ENCODE peak calls at places on chromosome 16, in eight cellular contexts. A is stomach, D is pancreas, W is body of pancreas, F is breast epithelium, B is left ventricle myocardium inferior, Y is IMR-90, U is heart left ventricle. C is an unnamed sample. For H3K36me3, the result is how much of the 10 kb centered on the place peaks cover.

GRCh38 chr16:31334934-31335333 is 20.0 kb upstream of the ITGAX start:
- DNase-seq in D (no peak), F (no peak), W (no peak), U (no peak), A (no peak), B (no peak), Y (no peak), C (no peak)

GRCh38 chr16:80147021-80147680 is 393.6 kb upstream of the DYNLRB2 start:
- DNase-seq in W (no peak), F (no peak), D (no peak), B (no peak), A (no peak), Y (no peak), U (no peak), C (no peak)

GRCh38 chr16:21158208-21159110 is at the start of gene LDAF1:
- DNase-seq in B (peak), W (peak), A (peak), Y (peak), D (peak), U (peak), F (peak), C (peak)

GRCh38 chr16:81076566-81077076 is 417 bp downstream of the C16orf46 start:
- DNase-seq in U (peak), A (peak), D (peak), W (peak), Y (peak), F (peak), B (peak), C (peak)

GRCh38 chr16:19745286-19746018 is 27.4 kb downstream of the IQCK start:
- DNase-seq in D (no peak), Y (peak), A (no peak), U (no peak), B (no peak), W (no peak), F (no peak), C (no peak)

GRCh38 chr16:70490261-70490660 is 33.1 kb downstream of the COG4 start:
- DNase-seq in Y (peak), F (no peak), W (no peak), U (no peak), B (no peak), D (no peak), A (no peak), C (no peak)

GRCh38 chr16:72840591-72841381 is 207.1 kb downstream of the ZFHX3 start:
- DNase-seq in B (no peak), F (no peak), A (no peak), D (no peak), U (no peak), Y (peak), W (no peak), C (no peak)

GRCh38 chr16:66830422-66831404 is at the start of gene NAE1:
- DNase-seq in U (peak), A (peak), D (peak), Y (peak), F (peak), B (peak), W (peak), C (peak)

GRCh38 chr16:68823401-68823800 is 19.9 kb upstream of the TANGO6 start:
- DNase-seq in A (no peak), U (no peak), D (no peak), W (no peak), Y (peak), B (no peak), F (peak), C (no peak)

GRCh38 chr16:71626858-71627213 is 852 bp downstream of the MARVELD3 start:
- DNase-seq in U (no peak), B (no peak), D (peak), F (no peak), W (peak), A (peak), Y (no peak), C (peak)

GRCh38 chr16:80948886-80949502 is 57.7 kb downstream of the CMC2 start:
- DNase-seq in B (peak), W (no peak), Y (peak), A (no peak), D (no peak), F (no peak), U (no peak), C (peak)

GRCh38 chr16:727291-727977 is 528 bp downstream of the HAGHL start:
- DNase-seq in A (no peak), U (peak), F (no peak), Y (no peak), W (no peak), B (no peak), D (no peak), C (peak)

GRCh38 chr16:79047337-79047736 is 553.2 kb downstream of the MAF start:
- DNase-seq in Y (no peak), D (no peak), U (no peak), F (no peak), B (no peak), A (no peak), W (no peak), C (no peak)

GRCh38 chr16:1287982-1288670 is 21.3 kb upstream of the UBE2I start:
- DNase-seq in Y (peak), F (no peak), W (no peak), A (no peak), D (no peak), B (peak), U (peak), C (no peak)

GRCh38 chr16:83397601-83398000 is 410.2 kb upstream of the HSBP1 start:
- DNase-seq in D (no peak), B (no peak), Y (no peak), U (no peak), F (no peak), W (no peak), A (no peak), C (no peak)

GRCh38 chr16:12999368-12999767 is 98.0 kb downstream of the SHISA9 start:
- DNase-seq in W (no peak), Y (no peak), D (no peak), B (no peak), F (no peak), A (no peak), U (no peak), C (no peak)

GRCh38 chr16:24070851-24071250 is 185.3 kb upstream of the CACNG3 start:
- DNase-seq in A (no peak), Y (peak), B (no peak), D (no peak), F (no peak), U (no peak), W (no peak), C (no peak)

GRCh38 chr16:56591377-56592060 is 2.2 kb downstream of the MT3 start:
- DNase-seq in U (no peak), A (no peak), W (no peak), D (no peak), B (no peak), Y (no peak), F (no peak), C (no peak)

GRCh38 chr16:1019234-1019933 is 37.8 kb downstream of the SOX8 start:
- DNase-seq in U (peak), W (peak), B (peak), D (no peak), A (no peak), F (no peak), Y (peak), C (peak)

GRCh38 chr16:21265104-21265825 is 12.8 kb downstream of the CRYM start:
- DNase-seq in A (no peak), U (peak), W (no peak), B (peak), Y (no peak), D (no peak), F (no peak), C (no peak)

GRCh38 chr16:11499295-11500089 is 87.2 kb downstream of the LITAF start:
- DNase-seq in A (peak), W (no peak), B (no peak), F (no peak), U (no peak), Y (no peak), D (no peak), C (no peak)

GRCh38 chr16:88917146-88917914 is 50.9 kb upstream of the PABPN1L start:
- DNase-seq in U (no peak), D (no peak), W (no peak), A (no peak), Y (no peak), B (no peak), F (no peak), C (peak)

GRCh38 chr16:23556881-23557778 is at the start of the genes EARS2 and UBFD1:
- DNase-seq in F (peak), B (peak), U (peak), Y (peak), W (peak), D (peak), A (peak), C (peak)

GRCh38 chr16:13733561-13733960 is 186.4 kb upstream of the ERCC4 start:
- DNase-seq in W (no peak), Y (no peak), A (no peak), U (no peak), F (no peak), B (no peak), D (no peak), C (no peak)

GRCh38 chr16:11681977-11682654 is 13.9 kb downstream of the SNN start:
- DNase-seq in U (no peak), F (no peak), W (no peak), A (peak), D (no peak), B (no peak), Y (no peak), C (no peak)

GRCh38 chr16:27169511-27170071 is 33.7 kb upstream of the KDM8 start:
- DNase-seq in D (no peak), A (peak), F (no peak), Y (peak), U (no peak), B (no peak), W (no peak), C (no peak)

GRCh38 chr16:51762081-51762995 is 611.3 kb upstream of the SALL1 start:
- DNase-seq in F (peak), U (peak), A (peak), D (peak), Y (peak), B (peak), W (peak), C (peak)

GRCh38 chr16:65666132-65666869 is 544.4 kb upstream of the CDH11 start:
- DNase-seq in W (no peak), F (peak), U (no peak), B (no peak), Y (no peak), D (no peak), A (no peak), C (no peak)

GRCh38 chr16:4373909-4374742 is 2.5 kb downstream of the VASN start:
- DNase-seq in U (peak), D (peak), B (peak), A (peak), W (peak), Y (peak), F (peak), C (peak)

GRCh38 chr16:56851671-56852400 is 13.2 kb upstream of the SLC12A3 start:
- DNase-seq in U (no peak), W (no peak), A (no peak), F (no peak), B (no peak), Y (peak), D (no peak), C (no peak)

GRCh38 chr16:12087901-12088364 is 111.4 kb downstream of the SNX29 start:
- DNase-seq in W (no peak), A (peak), U (peak), Y (no peak), D (no peak), B (peak), F (no peak), C (peak)

GRCh38 chr16:73095885-73096341 is 48.0 kb upstream of the ZFHX3 start:
- DNase-seq in A (no peak), F (no peak), W (peak), Y (no peak), B (no peak), D (no peak), U (peak), C (peak)

GRCh38 chr16:55577888-55578287 is 11.4 kb downstream of the CAPNS2 start:
- DNase-seq in D (peak), B (no peak), Y (no peak), A (no peak), F (no peak), W (no peak), U (no peak), C (no peak)

GRCh38 chr16:46950009-46950408 is 23.5 kb downstream of the DNAJA2 start:
- DNase-seq in B (no peak), F (no peak), D (no peak), U (no peak), Y (no peak), W (no peak), A (no peak), C (no peak)

GRCh38 chr16:12507366-12507765 is 296.3 kb downstream of the CPPED1 start:
- DNase-seq in Y (peak), W (no peak), U (no peak), F (no peak), A (no peak), D (no peak), B (no peak), C (no peak)

GRCh38 chr16:84475643-84476240 is 28.7 kb downstream of the MEAK7 start:
- DNase-seq in A (peak), W (no peak), B (no peak), D (no peak), F (peak), Y (peak), U (no peak), C (no peak)

GRCh38 chr16:83336630-83337029 is 471.1 kb upstream of the HSBP1 start:
- DNase-seq in U (no peak), A (no peak), F (no peak), B (no peak), W (no peak), Y (peak), D (no peak), C (no peak)

GRCh38 chr16:49440156-49441065 is 66.8 kb downstream of the C16orf78 start:
- DNase-seq in B (no peak), W (no peak), A (no peak), U (no peak), F (no peak), Y (no peak), D (no peak), C (no peak)
- TF ChIP-seq CTCF in B (no peak), W (no peak), A (no peak), U (no peak), F (no peak), Y (no peak), D (no peak), C (no peak)

DNA sequence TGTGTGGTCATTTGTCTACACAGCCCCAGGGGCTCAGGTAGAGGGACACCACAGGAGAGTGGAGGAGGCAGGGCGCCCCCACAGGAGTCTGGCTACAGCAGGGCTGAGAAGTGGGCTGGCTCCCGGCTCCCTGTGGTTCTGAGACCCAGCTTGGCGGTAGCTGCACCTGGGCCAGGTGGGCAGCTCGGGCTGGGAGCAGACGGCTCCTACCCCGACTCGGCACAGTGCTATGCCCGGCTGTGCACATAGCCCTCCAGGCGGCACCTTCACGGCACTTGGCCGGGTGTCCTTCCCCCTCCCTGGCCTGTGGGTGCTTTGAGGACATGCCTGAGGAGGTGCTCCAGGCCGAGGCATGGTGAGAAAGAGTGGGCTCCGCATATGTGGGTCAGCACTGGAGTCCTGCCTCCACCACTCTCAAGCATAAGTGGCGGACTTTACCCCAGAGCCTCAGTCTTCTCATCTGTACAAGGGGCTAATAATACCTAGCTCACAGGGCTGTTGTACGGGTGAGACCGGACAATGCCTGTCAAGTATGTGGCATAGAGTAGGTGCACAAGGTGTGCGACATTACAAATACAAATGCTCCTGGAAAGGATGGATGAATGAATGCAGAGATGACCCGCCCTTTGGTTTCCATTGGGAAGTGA is 50.1 kb upstream of the JPH3 start:
- DNase-seq in B (no peak), D (no peak), A (no peak), U (no peak), W (no peak), F (no peak), Y (no peak), C (no peak)
- H3K36me3 ChIP-seq in B (under half), D (under half), A (under half), U (under half), W (under half), F (under half), Y (under half), C (under half)

DNA sequence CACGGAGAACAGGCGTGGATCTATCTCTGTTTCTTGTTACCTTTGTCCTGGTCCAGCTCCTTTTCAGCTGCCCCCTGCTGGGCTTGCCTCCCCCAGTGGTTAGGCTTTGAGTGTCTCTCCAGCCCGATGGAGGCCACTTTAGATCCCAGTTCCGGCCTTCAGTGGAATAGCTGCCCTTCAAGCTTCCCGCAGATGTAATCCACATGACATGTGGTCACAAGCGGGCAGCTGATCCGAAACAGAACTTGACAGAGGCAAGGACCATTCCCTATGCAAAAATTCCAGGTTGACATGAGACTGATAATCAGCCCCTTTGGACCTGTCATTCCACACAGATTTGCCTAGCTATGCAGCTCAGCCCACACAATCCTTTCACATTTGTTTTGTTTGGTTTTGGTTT is 40.6 kb upstream of the AQP8 start:
- DNase-seq in W (no peak), A (no peak), D (no peak), F (no peak), B (no peak), U (no peak), Y (no peak), C (no peak)
- TF ChIP-seq CTCF in W (no peak), A (no peak), D (no peak), F (no peak), B (peak), U (no peak), Y (no peak), C (no peak)

GRCh38 chr16:57997528-57998265 is 2.8 kb downstream of the ZNF319 start:
- DNase-seq in W (no peak), B (no peak), F (no peak), A (no peak), D (no peak), Y (no peak), U (no peak), C (peak)
- H3K36me3 ChIP-seq in W (under half), B (under half), F (under half), A (under half), D (under half), Y (under half), U (under half), C (under half)